ENCODE peak calls at places on chromosomes 12 and 14, in eight cellular contexts. S, D, X, L, T, Z, R and G are unnamed samples.

GRCh38 chr12:93802698-93803097 is 125.5 kb downstream of the CRADD start:
- DNase-seq in R (no peak), Z (no peak), T (peak), L (no peak), X (no peak), D (no peak), S (no peak), G (no peak)

GRCh38 chr14:93337143-93337753 is 4.4 kb upstream of the BTBD7 start:
- DNase-seq in S (no peak), L (no peak), Z (no peak), T (no peak), D (no peak), X (no peak), R (no peak), G (no peak)

GRCh38 chr14:37237094-37237493 is 39.4 kb downstream of the MIPOL1 start:
- DNase-seq in T (no peak), Z (no peak), X (no peak), S (no peak), L (no peak), R (no peak), D (no peak), G (no peak)

GRCh38 chr14:91092095-91092494 is 21.8 kb upstream of the DGLUCY start:
- DNase-seq in S (no peak), R (no peak), X (no peak), Z (no peak), D (no peak), T (no peak), L (no peak), G (no peak)

GRCh38 chr14:52063107-52063506 is 5.8 kb downstream of the NID2 start:
- DNase-seq in S (no peak), D (no peak), Z (peak), T (no peak), X (no peak), R (peak), L (no peak), G (no peak)

GRCh38 chr12:126157575-126157966 is 1092.3 kb downstream of the AACS start:
- DNase-seq in D (no peak), S (no peak), X (no peak), T (no peak), L (no peak), Z (no peak), R (no peak), G (no peak)

GRCh38 chr14:104281768-104282301 is 143.4 kb downstream of the KIF26A start:
- DNase-seq in T (no peak), D (no peak), X (no peak), S (no peak), Z (peak), R (no peak), L (no peak), G (no peak)

GRCh38 chr14:69038449-69039286 is 59.6 kb upstream of the ACTN1 start:
- DNase-seq in D (no peak), T (peak), X (no peak), R (no peak), L (peak), Z (no peak), S (peak), G (no peak)

GRCh38 chr14:59919582-59920377 is at the start of gene LRRC9:
- DNase-seq in S (no peak), X (no peak), T (no peak), L (no peak), D (no peak), Z (peak), R (peak), G (no peak)